ENCODE peak calls at places on chromosome 2, in seven cellular contexts. P is tibial artery, S is omental fat pad, U is glomerular endothelial cell, R is T47D, D is amniotic stem cell, K is HepG2. B is an unnamed sample.

GRCh38 chr2:147456729-147457128 is 388.1 kb upstream of the ACVR2A start:
- DNase-seq in K (no peak), D (no peak), U (no peak), P (no peak), S (no peak), R (no peak), B (no peak)

GRCh38 chr2:215498411-215498810 is 62.5 kb upstream of the FN1 start:
- DNase-seq in S (no peak), R (peak), U (no peak), P (no peak), D (no peak), K (peak), B (no peak)

GRCh38 chr2:229997565-229997964 is 71.2 kb downstream of the SLC16A14 start:
- DNase-seq in S (no peak), U (no peak), R (no peak), P (no peak), K (no peak), D (no peak), B (no peak)

GRCh38 chr2:138209009-138209408 is 244.7 kb downstream of the HNMT start:
- DNase-seq in P (no peak), R (no peak), U (peak), S (no peak), K (no peak), D (no peak), B (no peak)

GRCh38 chr2:95728878-95729511 is 137.2 kb downstream of the TRIM43 start:
- DNase-seq in U (peak), P (peak), D (peak), S (no peak), R (peak), K (peak), B (no peak)

GRCh38 chr2:7899923-7900322 is 781.9 kb upstream of the ID2 start:
- DNase-seq in S (no peak), K (no peak), U (no peak), D (no peak), R (no peak), P (no peak), B (no peak)

GRCh38 chr2:237538901-237539300 is 27.5 kb upstream of the PRLH start:
- DNase-seq in S (no peak), U (no peak), R (no peak), K (no peak), D (no peak), P (no peak), B (no peak)

GRCh38 chr2:27781496-27781895 is 10.0 kb downstream of the MRPL33 start:
- DNase-seq in U (no peak), P (no peak), S (no peak), D (no peak), K (no peak), R (no peak), B (no peak)

GRCh38 chr2:1613731-1614354 is 130.5 kb downstream of the PXDN start:
- DNase-seq in P (no peak), D (no peak), U (no peak), R (no peak), S (no peak), K (no peak), B (no peak)

GRCh38 chr2:8538951-8539621 is 142.8 kb upstream of the ID2 start:
- DNase-seq in U (no peak), K (no peak), D (no peak), P (no peak), R (no peak), S (no peak), B (peak)

B was measured in Right ventricle myocardium inferior.